ENCODE peak calls at places on chromosomes 3 and 15, in six cellular contexts. One of them, this sample, is unnamed.

GRCh38 chr3:65666426-65667091 is 372.2 kb downstream of the MAGI1 start:
- DNase-seq in adrenal gland: no peak
- DNase-seq in brain microvascular endothelial cell: no peak
- DNase-seq in tibial nerve: no peak
- DNase-seq in breast epithelium: no peak
- DNase-seq in HCT116: no peak
- DNase-seq in this sample: no peak

GRCh38 chr3:31891876-31892455 is 89.1 kb downstream of the OSBPL10 start:
- DNase-seq in adrenal gland: no peak
- DNase-seq in brain microvascular endothelial cell: no peak
- DNase-seq in tibial nerve: no peak
- DNase-seq in breast epithelium: no peak
- DNase-seq in HCT116: no peak
- DNase-seq in this sample: no peak

GRCh38 chr15:43204016-43204901 is 16.6 kb downstream of the EPB42 start:
- DNase-seq in adrenal gland: peak
- DNase-seq in brain microvascular endothelial cell: peak
- DNase-seq in tibial nerve: peak
- DNase-seq in breast epithelium: no peak
- DNase-seq in HCT116: peak
- DNase-seq in this sample: no peak

GRCh38 chr3:9715764-9716437 is 12.3 kb downstream of the CPNE9 start:
- DNase-seq in adrenal gland: peak
- DNase-seq in brain microvascular endothelial cell: peak
- DNase-seq in tibial nerve: peak
- DNase-seq in breast epithelium: peak
- DNase-seq in HCT116: peak
- DNase-seq in this sample: no peak

GRCh38 chr3:42265059-42265991 is 660 bp downstream of the CCK start:
- DNase-seq in adrenal gland: no peak
- DNase-seq in brain microvascular endothelial cell: no peak
- DNase-seq in tibial nerve: no peak
- DNase-seq in breast epithelium: no peak
- DNase-seq in HCT116: no peak
- DNase-seq in this sample: no peak

GRCh38 chr3:31051226-31051625 is 156.8 kb upstream of the GADL1 start:
- DNase-seq in adrenal gland: no peak
- DNase-seq in brain microvascular endothelial cell: no peak
- DNase-seq in tibial nerve: no peak
- DNase-seq in breast epithelium: no peak
- DNase-seq in HCT116: no peak
- DNase-seq in this sample: no peak

GRCh38 chr15:73851679-73852078 is 21.7 kb upstream of the TBC1D21 start:
- DNase-seq in adrenal gland: no peak
- DNase-seq in brain microvascular endothelial cell: peak
- DNase-seq in tibial nerve: peak
- DNase-seq in breast epithelium: no peak
- DNase-seq in HCT116: peak
- DNase-seq in this sample: no peak

GRCh38 chr3:41247590-41247989 is 48.3 kb downstream of the CTNNB1 start:
- DNase-seq in adrenal gland: no peak
- DNase-seq in brain microvascular endothelial cell: no peak
- DNase-seq in tibial nerve: no peak
- DNase-seq in breast epithelium: peak
- DNase-seq in HCT116: no peak
- DNase-seq in this sample: no peak

GRCh38 chr3:42653560-42654330 is at the start of gene ZBTB47:
- DNase-seq in adrenal gland: peak
- DNase-seq in brain microvascular endothelial cell: no peak
- DNase-seq in tibial nerve: peak
- DNase-seq in breast epithelium: no peak
- DNase-seq in HCT116: no peak
- DNase-seq in this sample: peak

GRCh38 chr3:19476298-19476697 is 328.0 kb downstream of the KCNH8 start:
- DNase-seq in adrenal gland: no peak
- DNase-seq in brain microvascular endothelial cell: no peak
- DNase-seq in tibial nerve: no peak
- DNase-seq in breast epithelium: no peak
- DNase-seq in HCT116: no peak
- DNase-seq in this sample: no peak

GRCh38 chr3:197298858-197299854 is 744 bp upstream of the DLG1 start:
- DNase-seq in adrenal gland: peak
- DNase-seq in brain microvascular endothelial cell: no peak
- DNase-seq in tibial nerve: no peak
- DNase-seq in breast epithelium: no peak
- DNase-seq in HCT116: peak
- DNase-seq in this sample: peak

GRCh38 chr3:72738752-72739520 is 109.3 kb downstream of the SHQ1 start:
- DNase-seq in adrenal gland: peak
- DNase-seq in brain microvascular endothelial cell: no peak
- DNase-seq in tibial nerve: no peak
- DNase-seq in breast epithelium: no peak
- DNase-seq in HCT116: no peak
- DNase-seq in this sample: peak

GRCh38 chr3:168620854-168621253 is 525.1 kb upstream of the GOLIM4 start:
- DNase-seq in adrenal gland: peak
- DNase-seq in brain microvascular endothelial cell: peak
- DNase-seq in tibial nerve: no peak
- DNase-seq in breast epithelium: no peak
- DNase-seq in HCT116: peak
- DNase-seq in this sample: no peak

GRCh38 chr15:40992241-40992741 is 39.0 kb downstream of the CHAC1 start:
- DNase-seq in adrenal gland: no peak
- DNase-seq in brain microvascular endothelial cell: no peak
- DNase-seq in tibial nerve: no peak
- DNase-seq in breast epithelium: no peak
- DNase-seq in HCT116: no peak
- DNase-seq in this sample: no peak

GRCh38 chr3:190024912-190025311 is 95.8 kb downstream of the P3H2 start:
- DNase-seq in adrenal gland: no peak
- DNase-seq in brain microvascular endothelial cell: peak
- DNase-seq in tibial nerve: no peak
- DNase-seq in breast epithelium: no peak
- DNase-seq in HCT116: no peak
- DNase-seq in this sample: no peak

GRCh38 chr3:21621396-21621695 is 129.7 kb downstream of the ZNF385D start:
- DNase-seq in adrenal gland: no peak
- DNase-seq in brain microvascular endothelial cell: peak
- DNase-seq in tibial nerve: no peak
- DNase-seq in breast epithelium: no peak
- DNase-seq in HCT116: no peak
- DNase-seq in this sample: no peak

GRCh38 chr3:60746690-60747416 is 504.4 kb downstream of the FHIT start:
- DNase-seq in adrenal gland: no peak
- DNase-seq in brain microvascular endothelial cell: no peak
- DNase-seq in tibial nerve: no peak
- DNase-seq in breast epithelium: no peak
- DNase-seq in HCT116: no peak
- DNase-seq in this sample: no peak

GRCh38 chr15:31993062-31993461 is 37.3 kb upstream of the CHRNA7 start:
- DNase-seq in adrenal gland: no peak
- DNase-seq in brain microvascular endothelial cell: no peak
- DNase-seq in tibial nerve: no peak
- DNase-seq in breast epithelium: no peak
- DNase-seq in HCT116: no peak
- DNase-seq in this sample: no peak

GRCh38 chr3:139455855-139456254 is 20.5 kb downstream of the RBP2 start:
- DNase-seq in adrenal gland: no peak
- DNase-seq in brain microvascular endothelial cell: no peak
- DNase-seq in tibial nerve: no peak
- DNase-seq in breast epithelium: no peak
- DNase-seq in HCT116: no peak
- DNase-seq in this sample: no peak

GRCh38 chr3:123440181-123440580 is 8.7 kb downstream of the ADCY5 start:
- DNase-seq in adrenal gland: no peak
- DNase-seq in brain microvascular endothelial cell: no peak
- DNase-seq in tibial nerve: no peak
- DNase-seq in breast epithelium: no peak
- DNase-seq in HCT116: no peak
- DNase-seq in this sample: no peak

GRCh38 chr15:68699881-68700394 is 120.8 kb downstream of the ANP32A start:
- DNase-seq in adrenal gland: no peak
- DNase-seq in brain microvascular endothelial cell: no peak
- DNase-seq in tibial nerve: no peak
- DNase-seq in breast epithelium: no peak
- DNase-seq in HCT116: no peak
- DNase-seq in this sample: no peak

GRCh38 chr15:33700695-33701303 is 267.5 kb upstream of the CHRM5 start:
- DNase-seq in adrenal gland: peak
- DNase-seq in brain microvascular endothelial cell: peak
- DNase-seq in tibial nerve: peak
- DNase-seq in breast epithelium: peak
- DNase-seq in HCT116: peak
- DNase-seq in this sample: no peak

GRCh38 chr3:28243424-28244106 is 2.1 kb downstream of the CMC1 start:
- DNase-seq in adrenal gland: no peak
- DNase-seq in brain microvascular endothelial cell: no peak
- DNase-seq in tibial nerve: no peak
- DNase-seq in breast epithelium: no peak
- DNase-seq in HCT116: no peak
- DNase-seq in this sample: no peak

GRCh38 chr3:28241221-28242160 is at the start of gene CMC1:
- DNase-seq in adrenal gland: peak
- DNase-seq in brain microvascular endothelial cell: peak
- DNase-seq in tibial nerve: peak
- DNase-seq in breast epithelium: peak
- DNase-seq in HCT116: peak
- DNase-seq in this sample: peak

GRCh38 chr3:28242519-28242918 is 1.1 kb downstream of the CMC1 start:
- DNase-seq in adrenal gland: no peak
- DNase-seq in brain microvascular endothelial cell: no peak
- DNase-seq in tibial nerve: no peak
- DNase-seq in breast epithelium: no peak
- DNase-seq in HCT116: no peak
- DNase-seq in this sample: no peak

GRCh38 chr3:28239108-28239507 is 2.3 kb upstream of the CMC1 start:
- DNase-seq in adrenal gland: no peak
- DNase-seq in brain microvascular endothelial cell: no peak
- DNase-seq in tibial nerve: no peak
- DNase-seq in breast epithelium: no peak
- DNase-seq in HCT116: no peak
- DNase-seq in this sample: no peak

DNA sequence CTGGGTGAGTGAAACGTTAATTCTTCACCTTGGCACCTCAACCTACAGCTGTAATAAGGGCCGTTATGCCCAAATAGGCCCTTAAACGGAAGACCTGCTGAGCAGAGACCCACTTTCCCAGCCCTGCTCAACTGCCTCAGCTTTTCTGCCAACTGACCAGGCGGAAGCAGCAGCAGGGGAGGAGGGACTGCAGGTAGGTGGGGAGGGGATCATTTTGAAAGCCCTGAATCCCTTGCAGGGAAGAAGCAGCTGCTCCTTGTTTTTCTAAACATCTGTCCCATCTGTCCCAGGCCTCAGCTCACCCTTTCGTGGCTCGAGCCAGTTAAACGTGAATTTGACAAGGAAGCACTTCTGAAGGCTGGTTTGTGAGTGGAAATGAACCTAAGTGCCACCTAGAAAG is 979 bp upstream of the CMC1 start:
- DNase-seq in adrenal gland: no peak
- DNase-seq in brain microvascular endothelial cell: no peak
- DNase-seq in tibial nerve: no peak
- DNase-seq in breast epithelium: no peak
- DNase-seq in HCT116: no peak
- DNase-seq in this sample: peak
- H3K4me3 ChIP-seq in adrenal gland: no peak
- H3K4me3 ChIP-seq in brain microvascular endothelial cell: no peak
- H3K4me3 ChIP-seq in tibial nerve: no peak
- H3K4me3 ChIP-seq in breast epithelium: peak
- H3K4me3 ChIP-seq in HCT116: no peak
- H3K4me3 ChIP-seq in this sample: no peak

DNA sequence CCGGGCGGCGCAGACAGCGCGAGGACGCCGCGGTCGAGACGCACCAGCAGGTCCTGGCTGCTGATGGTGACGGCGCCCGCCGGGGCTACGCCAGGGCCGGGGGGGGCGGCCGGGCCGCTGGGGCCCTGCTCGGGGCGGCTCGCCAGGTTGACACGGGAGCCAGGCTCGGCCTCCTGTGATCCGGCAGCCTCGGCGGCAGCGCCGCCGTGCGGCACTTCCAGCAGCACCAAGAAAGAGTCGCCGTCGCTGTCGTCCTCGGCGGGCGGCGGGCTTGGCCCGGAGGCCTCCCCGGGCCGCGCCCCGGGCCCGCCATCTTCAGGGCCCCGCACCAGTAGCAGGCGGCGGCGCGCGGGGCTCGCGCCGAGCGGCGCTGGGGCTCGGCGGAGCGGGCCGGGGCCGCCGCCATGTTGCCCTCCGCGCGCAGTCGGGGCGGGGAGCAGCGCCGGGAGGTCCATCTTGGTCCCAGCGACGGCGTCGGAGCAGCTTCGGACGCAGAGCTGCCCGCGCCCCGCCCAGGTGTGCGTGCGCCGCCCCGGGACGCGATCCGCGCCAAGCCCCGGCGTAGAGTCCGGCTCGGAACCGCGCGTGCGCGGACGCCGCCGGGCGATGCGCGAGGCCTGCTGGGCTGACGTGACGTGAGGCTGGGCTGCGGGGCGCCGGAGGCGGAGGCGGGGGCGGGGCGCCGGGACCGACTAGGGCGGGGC is at the start of gene ZXDC:
- DNase-seq in adrenal gland: peak
- DNase-seq in brain microvascular endothelial cell: peak
- DNase-seq in tibial nerve: peak
- DNase-seq in breast epithelium: peak
- DNase-seq in HCT116: peak
- DNase-seq in this sample: peak
- H3K27ac ChIP-seq in adrenal gland: peak
- H3K27ac ChIP-seq in brain microvascular endothelial cell: peak
- H3K27ac ChIP-seq in tibial nerve: peak
- H3K27ac ChIP-seq in breast epithelium: peak
- H3K27ac ChIP-seq in HCT116: peak
- H3K27ac ChIP-seq in this sample: peak

GRCh38 chr3:64490180-64490579 is 197.6 kb downstream of the ADAMTS9 start:
- DNase-seq in adrenal gland: no peak
- DNase-seq in brain microvascular endothelial cell: no peak
- DNase-seq in tibial nerve: no peak
- DNase-seq in breast epithelium: no peak
- DNase-seq in HCT116: no peak
- DNase-seq in this sample: no peak

GRCh38 chr3:64488938-64489337 is 198.9 kb downstream of the ADAMTS9 start:
- DNase-seq in adrenal gland: no peak
- DNase-seq in brain microvascular endothelial cell: no peak
- DNase-seq in tibial nerve: no peak
- DNase-seq in breast epithelium: no peak
- DNase-seq in HCT116: no peak
- DNase-seq in this sample: no peak

GRCh38 chr3:64489361-64490044 is 198.3 kb downstream of the ADAMTS9 start:
- DNase-seq in adrenal gland: peak
- DNase-seq in brain microvascular endothelial cell: no peak
- DNase-seq in tibial nerve: no peak
- DNase-seq in breast epithelium: peak
- DNase-seq in HCT116: no peak
- DNase-seq in this sample: peak

GRCh38 chr3:64484289-64484992 is 203.4 kb downstream of the ADAMTS9 start:
- DNase-seq in adrenal gland: peak
- DNase-seq in brain microvascular endothelial cell: peak
- DNase-seq in tibial nerve: peak
- DNase-seq in breast epithelium: peak
- DNase-seq in HCT116: peak
- DNase-seq in this sample: no peak
- H3K4me3 ChIP-seq in adrenal gland: no peak
- H3K4me3 ChIP-seq in brain microvascular endothelial cell: no peak
- H3K4me3 ChIP-seq in tibial nerve: no peak
- H3K4me3 ChIP-seq in breast epithelium: no peak
- H3K4me3 ChIP-seq in HCT116: no peak
- H3K4me3 ChIP-seq in this sample: no peak

GRCh38 chr3:195122261-195122660 is 148.7 kb downstream of the XXYLT1 start:
- DNase-seq in adrenal gland: no peak
- DNase-seq in brain microvascular endothelial cell: no peak
- DNase-seq in tibial nerve: no peak
- DNase-seq in breast epithelium: no peak
- DNase-seq in HCT116: no peak
- DNase-seq in this sample: no peak
- H3K27ac ChIP-seq in adrenal gland: no peak
- H3K27ac ChIP-seq in brain microvascular endothelial cell: no peak
- H3K27ac ChIP-seq in tibial nerve: no peak
- H3K27ac ChIP-seq in breast epithelium: no peak
- H3K27ac ChIP-seq in HCT116: no peak
- H3K27ac ChIP-seq in this sample: no peak

This sample was measured in left lung.